ENCODE peak calls at places on chromosome 6, in seven cellular contexts. Y, F, H, M, A, Z and V are unnamed samples.

GRCh38 chr6:127464881-127465459 is 5.8 kb upstream of the KIAA0408 start:
- DNase-seq in Z (peak), Y (peak), M (peak), H (peak), F (peak), A (peak), V (peak)

GRCh38 chr6:53220605-53221004 is 72.0 kb upstream of the GCM1 start:
- DNase-seq in Z (no peak), M (no peak), A (no peak), F (no peak), H (no peak), Y (no peak), V (no peak)

GRCh38 chr6:90098025-90098474 is 198.6 kb downstream of the BACH2 start:
- DNase-seq in Z (no peak), H (no peak), F (no peak), Y (no peak), M (peak), A (peak), V (no peak)

GRCh38 chr6:71043902-71044301 is 87.0 kb upstream of the B3GAT2 start:
- DNase-seq in H (no peak), M (no peak), F (no peak), Y (no peak), Z (no peak), A (no peak), V (no peak)

GRCh38 chr6:72559067-72559466 is 62.8 kb upstream of the KCNQ5 start:
- DNase-seq in M (no peak), Y (no peak), Z (no peak), H (no peak), F (no peak), A (no peak), V (no peak)

GRCh38 chr6:169527306-169527705 is 174.5 kb downstream of the WDR27 start:
- DNase-seq in F (no peak), Z (no peak), M (no peak), Y (no peak), H (no peak), A (peak), V (no peak)

GRCh38 chr6:15962449-15962764 is 166.5 kb upstream of the MYLIP start:
- DNase-seq in Y (peak), M (no peak), H (no peak), Z (no peak), A (peak), F (no peak), V (no peak)

GRCh38 chr6:125899726-125900182 is 56.8 kb upstream of the HINT3 start:
- DNase-seq in A (no peak), Z (no peak), H (peak), M (no peak), Y (no peak), F (peak), V (no peak)

GRCh38 chr6:34360556-34360955 is 31.9 kb downstream of the NUDT3 start:
- DNase-seq in Z (no peak), Y (no peak), A (peak), M (no peak), H (no peak), F (no peak), V (no peak)

GRCh38 chr6:11367638-11368199 is 135.3 kb upstream of the NEDD9 start:
- DNase-seq in F (peak), A (no peak), Z (no peak), M (no peak), H (no peak), Y (no peak), V (no peak)

GRCh38 chr6:169224185-169224695 is 29.4 kb downstream of the THBS2 start:
- DNase-seq in F (no peak), Y (no peak), A (peak), M (peak), Z (no peak), H (no peak), V (no peak)

GRCh38 chr6:7052441-7052936 is 55.3 kb upstream of the RREB1 start:
- DNase-seq in Z (peak), H (peak), A (peak), M (no peak), F (no peak), Y (no peak), V (no peak)

GRCh38 chr6:116047173-116047933 is 13.3 kb downstream of the FRK start:
- DNase-seq in A (no peak), Y (peak), Z (no peak), H (no peak), F (peak), M (no peak), V (no peak)

GRCh38 chr6:50277774-50278173 is 228.0 kb upstream of the DEFB112 start:
- DNase-seq in F (no peak), A (no peak), H (no peak), M (no peak), Z (no peak), Y (no peak), V (no peak)

GRCh38 chr6:158037771-158038170 is 56.1 kb downstream of the SYNJ2 start:
- DNase-seq in A (no peak), F (no peak), M (no peak), Y (no peak), Z (no peak), H (no peak), V (no peak)

GRCh38 chr6:166259296-166259977 is 48.8 kb downstream of the PRR18 start:
- DNase-seq in F (no peak), M (no peak), H (no peak), Z (no peak), Y (peak), A (no peak), V (no peak)

GRCh38 chr6:112287836-112288235 is 33.5 kb upstream of the LAMA4 start:
- DNase-seq in F (no peak), Z (no peak), M (no peak), Y (no peak), A (no peak), H (no peak), V (no peak)

GRCh38 chr6:3410385-3411360 is 46.2 kb downstream of the SLC22A23 start:
- DNase-seq in M (peak), Y (peak), Z (peak), H (peak), F (peak), A (peak), V (peak)

GRCh38 chr6:110474500-110474899 is 1.9 kb downstream of the SLC22A16 start:
- DNase-seq in Z (no peak), F (no peak), A (no peak), M (no peak), Y (no peak), H (no peak), V (no peak)

GRCh38 chr6:111752476-111752875 is 120.8 kb downstream of the FYN start:
- DNase-seq in F (no peak), M (no peak), Y (no peak), A (no peak), Z (no peak), H (no peak), V (no peak)

GRCh38 chr6:39893286-39893685 is 41.0 kb downstream of the MOCS1 start:
- DNase-seq in H (no peak), F (no peak), A (no peak), Z (no peak), M (no peak), Y (no peak), V (no peak)

GRCh38 chr6:39889229-39889628 is 45.0 kb downstream of the MOCS1 start:
- DNase-seq in Y (no peak), Z (no peak), H (no peak), A (no peak), M (no peak), F (no peak), V (no peak)

GRCh38 chr6:39891976-39892375 is 42.3 kb downstream of the MOCS1 start:
- DNase-seq in H (no peak), F (no peak), Z (no peak), A (no peak), M (no peak), Y (no peak), V (no peak)

GRCh38 chr6:39891353-39891752 is 42.9 kb downstream of the MOCS1 start:
- DNase-seq in Z (no peak), A (no peak), Y (no peak), H (no peak), F (no peak), M (no peak), V (no peak)

DNA sequence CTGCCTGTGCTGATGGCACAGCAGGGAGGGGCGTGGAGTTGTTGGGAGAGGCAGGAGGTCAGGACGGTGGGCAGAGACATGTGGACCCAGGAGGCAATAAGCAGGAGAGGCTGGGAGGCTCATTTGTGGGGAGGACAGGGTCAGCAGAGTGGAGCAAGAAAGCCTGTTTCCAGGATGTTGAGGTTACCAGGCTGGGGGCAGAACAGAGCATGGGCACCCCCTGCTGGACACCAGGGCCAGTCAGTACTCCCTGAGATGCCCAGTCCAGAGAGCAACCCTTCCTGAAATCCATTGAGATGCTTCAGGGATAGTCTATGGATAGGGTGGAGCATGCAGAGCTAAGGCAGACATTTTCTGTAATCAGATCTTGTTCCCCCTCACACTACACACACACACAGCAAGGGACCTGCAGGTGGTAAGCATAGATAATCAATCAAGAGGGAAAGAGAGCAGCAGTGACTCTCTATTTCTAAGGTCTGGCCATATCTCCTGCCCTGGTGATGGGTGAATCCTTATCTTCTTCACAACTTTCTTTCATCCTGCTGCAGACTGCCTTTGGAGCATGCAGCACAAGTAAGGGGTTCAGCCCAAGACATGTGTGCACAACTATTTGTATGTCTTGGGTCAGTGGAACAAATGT is 41.7 kb downstream of the MOCS1 start:
- DNase-seq in Z (peak), A (peak), Y (peak), F (peak), M (peak), H (peak), V (peak)
- TF ChIP-seq CTCF in Z (peak), A (peak), Y (peak), F (peak), M (peak), H (peak), V (peak)

DNA sequence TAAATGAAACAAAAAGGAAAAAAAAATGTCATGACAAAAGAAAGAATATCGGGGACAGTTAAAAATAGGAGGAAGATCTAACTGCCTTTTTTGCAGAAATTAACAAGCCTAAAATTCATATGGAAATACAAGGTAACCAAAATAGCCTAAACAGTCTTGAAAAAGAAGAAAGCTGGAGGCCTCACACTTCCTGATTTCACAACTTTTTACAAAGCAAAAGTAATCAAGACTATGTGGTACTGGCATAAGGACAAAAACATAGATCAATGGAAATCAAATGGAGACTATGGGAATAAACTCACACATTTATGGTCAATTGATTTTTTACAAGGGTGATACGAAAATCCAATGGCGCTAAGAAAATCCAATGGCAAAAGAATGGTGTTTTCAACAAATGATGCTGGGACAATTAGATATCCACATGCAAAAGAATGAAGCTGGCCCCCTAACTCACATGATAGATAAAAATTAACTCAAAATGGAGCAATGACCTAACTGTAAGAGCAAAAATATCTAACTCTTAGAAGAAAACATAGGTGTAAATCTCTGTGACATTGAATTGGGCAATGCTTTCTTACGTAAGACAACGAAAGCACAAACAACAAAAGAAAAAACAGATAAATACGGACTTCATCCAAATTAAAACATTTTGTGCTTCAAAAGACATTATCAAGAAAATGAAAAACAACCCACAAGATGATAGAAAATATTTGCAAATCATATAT is 24.5 kb downstream of the MAP3K5 start:
- DNase-seq in H (no peak), Z (no peak), A (no peak), M (peak), Y (peak), F (no peak), V (no peak)
- TF ChIP-seq CTCF in H (no peak), Z (no peak), A (no peak), M (no peak), Y (no peak), F (no peak), V (no peak)

DNA sequence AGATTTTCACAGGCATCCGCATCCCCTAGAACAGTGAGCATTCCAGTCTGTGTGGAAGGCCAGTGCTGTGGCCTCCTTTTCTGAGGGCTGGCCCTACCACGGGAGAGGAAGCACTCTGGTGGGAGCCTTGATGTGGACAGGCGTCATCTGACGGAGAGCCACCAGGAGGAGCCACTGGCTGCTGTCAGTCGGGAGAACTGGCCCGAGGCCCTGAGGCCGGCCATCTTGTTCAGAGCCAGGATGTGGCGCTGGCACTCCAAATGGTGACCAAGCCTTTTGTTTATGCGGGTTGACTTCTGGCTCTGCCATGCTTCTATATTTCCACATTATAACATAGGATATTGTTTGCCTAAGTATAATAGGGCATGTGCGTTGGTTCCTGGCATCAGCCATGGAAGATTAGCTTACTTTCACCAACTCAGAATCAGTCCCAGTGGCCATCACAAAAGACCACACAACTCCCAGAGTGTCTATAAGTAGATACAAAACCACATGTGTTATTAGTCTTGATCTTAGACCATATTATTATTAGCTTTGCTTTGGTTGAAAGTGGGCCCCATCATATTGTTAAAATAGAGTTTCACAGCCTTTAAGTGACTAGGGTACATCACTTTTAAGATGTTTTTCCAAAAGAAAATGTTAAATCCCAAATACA is 273.9 kb upstream of the TAB2 start:
- DNase-seq in H (peak), M (peak), Y (peak), A (no peak), Z (peak), F (peak), V (no peak)
- TF ChIP-seq CTCF in H (peak), M (peak), Y (peak), A (peak), Z (peak), F (no peak), V (peak)

GRCh38 chr6:139863356-139863755 is 488.9 kb upstream of the CITED2 start:
- DNase-seq in Y (no peak), F (no peak), A (peak), M (no peak), Z (no peak), H (no peak), V (no peak)
- TF ChIP-seq CTCF in Y (no peak), F (no peak), A (no peak), M (no peak), Z (no peak), H (no peak), V (no peak)

GRCh38 chr6:1477432-1478090 is 88.2 kb downstream of the FOXF2 start:
- DNase-seq in F (peak), Z (no peak), A (peak), H (no peak), M (peak), Y (no peak), V (no peak)
- TF ChIP-seq CTCF in F (peak), Z (no peak), A (peak), H (no peak), M (no peak), Y (no peak), V (no peak)

DNA sequence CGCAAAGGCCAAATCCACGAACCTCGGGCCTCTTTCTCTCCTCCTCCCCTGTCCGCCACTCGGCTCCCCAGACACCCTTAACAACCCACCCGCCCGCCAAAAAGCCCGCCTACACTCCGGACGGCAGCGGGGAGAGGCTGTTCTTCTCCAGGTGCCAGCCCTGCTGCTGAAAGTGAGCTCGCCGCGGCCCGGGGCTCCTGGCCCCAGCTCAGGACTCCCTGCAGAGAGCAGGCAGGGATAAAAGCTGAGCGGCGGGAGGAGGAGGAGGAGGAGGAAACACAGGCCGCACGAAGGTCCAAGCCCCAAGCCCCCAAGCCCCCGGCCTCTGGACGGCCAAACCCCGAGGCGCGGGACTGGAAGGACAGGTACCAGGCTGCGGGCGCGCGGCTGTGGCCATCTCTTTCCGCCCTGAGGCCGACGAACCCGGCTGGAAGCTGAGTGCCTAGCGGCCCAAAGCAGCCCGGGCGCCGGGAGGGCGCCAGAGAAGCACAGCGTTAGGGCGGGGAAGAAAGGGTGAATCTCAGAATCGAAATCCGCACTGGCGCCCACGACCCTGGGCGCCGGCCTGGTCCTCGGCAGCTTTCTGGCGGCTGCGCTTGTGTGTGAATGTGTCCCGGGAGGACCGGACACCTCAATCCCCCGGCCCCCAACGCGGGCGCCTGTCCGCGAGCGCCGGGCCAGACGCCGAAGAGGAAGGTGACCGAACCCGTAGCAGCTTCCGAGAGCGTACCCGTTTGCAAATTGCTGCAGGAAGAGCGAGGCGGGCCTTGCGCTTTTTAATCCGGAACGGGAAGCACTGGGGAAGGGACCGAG is 3.2 kb downstream of the NRN1 start:
- DNase-seq in H (peak), Y (peak), F (no peak), A (no peak), M (no peak), Z (peak), V (no peak)
- TF ChIP-seq CTCF in H (no peak), Y (no peak), F (no peak), A (no peak), M (no peak), Z (no peak), V (no peak)

DNA sequence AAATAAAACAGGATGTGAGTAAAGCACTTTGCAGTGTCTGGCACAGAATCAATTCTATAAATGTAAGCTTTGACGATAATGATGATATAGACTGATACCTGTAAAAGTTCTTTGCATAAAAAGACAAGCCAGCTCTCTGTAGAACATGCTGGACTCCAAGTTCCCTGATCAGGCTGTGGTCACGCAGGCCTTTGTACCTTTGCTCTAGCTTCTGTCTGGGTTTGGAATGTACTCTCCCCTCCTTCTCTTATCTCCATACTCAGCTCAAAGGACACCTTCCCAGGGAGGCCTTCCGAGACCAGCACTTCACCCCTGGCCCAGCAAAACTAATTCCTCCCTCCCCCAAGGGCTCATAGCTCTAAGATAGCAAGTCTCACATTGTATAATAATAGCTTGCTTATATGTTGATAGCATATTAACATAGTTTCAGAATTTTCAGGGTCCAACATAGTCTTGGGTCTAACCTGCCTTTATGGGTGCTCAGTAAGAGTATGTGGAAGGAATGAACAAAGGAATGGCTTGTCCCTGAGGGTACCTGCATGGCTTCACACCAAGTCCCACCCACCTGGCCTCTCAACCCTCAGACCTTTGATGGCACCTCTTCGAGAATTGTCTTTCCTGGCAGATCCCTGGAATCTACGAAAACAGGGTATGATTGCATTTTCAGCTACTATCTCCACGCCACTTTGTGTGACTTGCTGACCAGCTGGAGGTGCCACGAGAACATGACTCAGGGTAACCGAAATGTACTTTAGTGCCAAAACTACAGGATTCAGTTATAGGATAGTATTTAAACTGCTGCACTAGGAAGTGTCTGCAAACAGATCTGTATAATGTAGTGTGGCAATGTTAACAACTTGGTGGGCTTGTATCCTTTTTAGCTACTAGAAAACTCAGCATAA is 41.7 kb upstream of the PIM1 start:
- DNase-seq in Z (no peak), F (peak), Y (peak), A (peak), H (no peak), M (peak), V (no peak)
- TF ChIP-seq CTCF in Z (no peak), F (no peak), Y (no peak), A (no peak), H (no peak), M (no peak), V (no peak)